ENCODE peak calls at places on chromosomes 4 and X, in eight cellular contexts. Y, R, C, S, B, X, L and F are unnamed samples.

GRCh38 chr4:106238819-106239420 is 77.1 kb downstream of the TBCK start:
- DNase-seq in C (no peak), L (no peak), R (peak), S (no peak), B (peak), X (peak), Y (peak), F (no peak)

GRCh38 chr4:159353422-159354116 is 250.7 kb downstream of the RAPGEF2 start:
- DNase-seq in C (no peak), B (no peak), X (no peak), S (no peak), L (no peak), Y (no peak), R (no peak), F (no peak)

GRCh38 chr4:128571747-128572146 is 237.8 kb upstream of the JADE1 start:
- DNase-seq in B (peak), Y (peak), X (no peak), S (no peak), C (no peak), L (no peak), R (no peak), F (no peak)

GRCh38 chrX:9635805-9636204 is 129.8 kb downstream of the GPR143 start:
- DNase-seq in B (no peak), L (no peak), Y (no peak), R (no peak), C (no peak), S (no peak), X (no peak), F (no peak)

GRCh38 chrX:136858007-136858756 is 22.3 kb downstream of the RBMX start:
- DNase-seq in Y (no peak), B (no peak), R (no peak), S (no peak), L (no peak), X (no peak), C (no peak), F (no peak)

GRCh38 chr4:146742416-146742815 is 103.7 kb downstream of the POU4F2 start:
- DNase-seq in S (no peak), X (no peak), B (no peak), R (no peak), Y (no peak), L (no peak), C (no peak), F (no peak)

GRCh38 chrX:1914606-1915365 is 299.9 kb downstream of the ASMT start:
- DNase-seq in L (no peak), C (no peak), R (no peak), B (no peak), X (peak), Y (no peak), S (no peak), F (no peak)

GRCh38 chr4:187006189-187006618 is 282.5 kb upstream of the FAT1 start:
- DNase-seq in Y (no peak), C (no peak), B (no peak), R (no peak), L (no peak), X (no peak), S (no peak), F (no peak)

GRCh38 chrX:102154218-102154860 is 1.4 kb downstream of the BEX5 start:
- DNase-seq in L (no peak), X (peak), R (peak), S (no peak), Y (peak), B (no peak), C (no peak), F (peak)

GRCh38 chr4:109207060-109207459 is 95.4 kb downstream of the COL25A1 start:
- DNase-seq in Y (no peak), B (peak), L (no peak), S (no peak), X (no peak), R (no peak), C (no peak), F (no peak)

GRCh38 chrX:95764972-95765451 is 919.6 kb upstream of the DIAPH2 start:
- DNase-seq in S (no peak), C (no peak), Y (no peak), B (peak), L (no peak), R (no peak), X (peak), F (no peak)

GRCh38 chr4:55545133-55545532 is 1.6 kb downstream of the CLOCK start:
- DNase-seq in S (no peak), Y (no peak), C (no peak), X (no peak), L (no peak), R (no peak), B (peak), F (no peak)

GRCh38 chr4:52260507-52261302 is 209.6 kb downstream of the SPATA18 start:
- DNase-seq in L (no peak), C (no peak), X (no peak), Y (no peak), B (no peak), S (peak), R (no peak), F (no peak)

GRCh38 chr4:183099537-183100297 is 660 bp downstream of the WWC2 start:
- DNase-seq in C (peak), Y (peak), S (peak), R (no peak), L (no peak), X (peak), B (peak), F (no peak)
- TF ChIP-seq CTCF in C (peak), Y (no peak), S (no peak), R (no peak), L (no peak), X (peak), B (no peak), F (no peak)

DNA sequence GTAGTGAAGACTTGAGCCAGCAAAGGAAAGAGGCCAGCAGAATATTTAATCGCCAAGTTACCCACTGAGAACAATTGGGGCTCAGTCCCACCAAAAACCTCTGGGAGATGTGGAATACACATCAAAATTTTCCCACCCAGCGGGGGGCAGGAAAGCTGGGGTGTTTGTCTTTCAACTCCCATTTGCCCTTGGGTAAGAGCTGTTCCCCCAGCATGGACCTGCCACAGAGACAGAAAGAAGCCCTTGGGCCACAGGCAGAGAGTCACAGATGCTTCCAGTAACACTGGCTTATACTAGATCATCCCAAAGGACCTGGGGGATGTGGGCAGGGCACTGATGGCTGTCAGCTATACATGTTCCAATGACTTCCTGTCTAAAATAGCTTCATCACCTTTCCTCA is 18.9 kb upstream of the FBXW7 start:
- DNase-seq in C (no peak), Y (no peak), X (no peak), R (no peak), S (no peak), L (peak), B (no peak), F (no peak)
- H3K27ac ChIP-seq in C (no peak), Y (no peak), X (no peak), R (peak), S (no peak), L (peak), B (no peak), F (peak)

GRCh38 chrX:19836337-19836736 is 51.1 kb downstream of the SH3KBP1 start:
- DNase-seq in L (no peak), B (no peak), S (no peak), R (no peak), X (no peak), C (no peak), Y (no peak), F (no peak)
- TF ChIP-seq CTCF in L (no peak), B (no peak), S (no peak), R (no peak), X (no peak), C (no peak), Y (no peak), F (no peak)

DNA sequence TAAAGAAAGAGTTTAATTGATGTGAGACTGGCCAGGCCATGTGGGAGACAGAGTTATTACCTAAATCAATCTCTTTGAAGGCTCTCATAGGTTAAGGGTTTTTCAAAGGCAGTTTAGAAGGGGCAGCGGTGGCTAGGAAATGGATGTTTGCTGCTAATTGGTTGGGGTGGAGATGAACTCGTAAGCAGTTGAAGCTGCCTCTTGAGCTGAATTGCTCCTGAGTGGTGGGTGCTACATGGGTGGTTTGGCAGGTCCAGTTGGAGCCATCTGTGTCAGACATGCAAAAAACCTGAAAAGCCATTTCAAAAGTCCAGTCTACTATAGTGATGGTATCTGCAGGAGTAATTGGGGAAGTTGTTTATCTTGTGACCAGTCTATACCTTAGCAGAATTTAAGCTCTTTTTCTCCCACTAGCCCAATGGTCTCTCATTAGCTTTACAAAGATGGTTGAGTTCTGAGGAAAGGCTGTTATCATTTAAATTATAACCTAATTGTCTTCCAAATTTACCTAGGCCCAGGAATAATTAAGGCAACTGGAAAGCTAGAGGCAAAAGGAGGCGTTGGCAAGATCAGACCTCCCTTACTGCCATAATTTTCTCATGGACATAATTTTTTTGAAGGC is 762.4 kb upstream of the FRG1 start:
- DNase-seq in Y (no peak), R (no peak), L (no peak), B (no peak), C (no peak), S (no peak), X (peak), F (no peak)
- H3K27ac ChIP-seq in Y (no peak), R (no peak), L (no peak), B (no peak), C (no peak), S (no peak), X (peak), F (no peak)

DNA sequence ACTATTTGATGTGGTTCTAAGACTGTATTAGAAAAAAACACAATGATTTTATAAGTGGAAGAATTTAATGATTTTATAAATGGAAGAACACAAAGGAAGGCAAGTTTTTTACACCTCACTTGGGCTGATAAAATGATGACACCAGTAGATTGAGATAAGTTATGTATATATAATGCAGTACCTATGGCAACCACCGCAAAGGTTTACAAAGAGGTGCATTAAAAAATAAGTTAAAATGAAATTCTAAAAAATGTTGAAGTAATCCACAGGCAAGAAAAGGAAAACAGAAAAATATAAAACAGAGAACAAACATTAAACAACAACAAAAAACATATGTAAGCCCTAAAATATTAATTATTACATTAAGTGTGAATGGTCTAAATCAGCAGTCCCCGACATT is 490.9 kb upstream of the AADAT start:
- DNase-seq in S (no peak), B (no peak), R (no peak), Y (no peak), X (no peak), L (no peak), C (no peak), F (no peak)
- TF ChIP-seq CTCF in S (no peak), B (no peak), R (no peak), Y (no peak), X (peak), L (no peak), C (no peak), F (no peak)